ENCODE peak calls at places on chromosomes 6 and 20, in eight cellular contexts. M, S, W, Q, X, V, P and N are unnamed samples.

GRCh38 chr6:281469-282103 is 10.7 kb upstream of the DUSP22 start:
- DNase-seq in X (no peak), P (no peak), M (no peak), W (no peak), V (no peak), Q (no peak), S (no peak), N (no peak)

GRCh38 chr20:57433658-57434389 is 42.6 kb downstream of the RBM38 start:
- DNase-seq in M (no peak), S (peak; percentile 87), V (no peak), Q (no peak), W (no peak), P (no peak), X (no peak), N (no peak)

GRCh38 chr20:36093025-36093803 is 61.3 kb upstream of the EPB41L1 start:
- DNase-seq in X (no peak), P (no peak), S (no peak), M (peak; percentile 82), W (peak; percentile 82), Q (peak; percentile 23), V (peak; percentile 46), N (peak; percentile 30)

GRCh38 chr20:43993552-43993951 is 78.9 kb downstream of the TOX2 start:
- DNase-seq in V (no peak), P (no peak), M (no peak), S (no peak), W (no peak), Q (no peak), X (no peak), N (no peak)

GRCh38 chr6:11766056-11766455 is 12.5 kb downstream of the ADTRP start:
- DNase-seq in P (peak; percentile 56), W (no peak), Q (no peak), M (peak; percentile 22), S (no peak), V (peak; percentile 54), X (no peak), N (no peak)

GRCh38 chr6:152600022-152600421 is 37.1 kb downstream of the SYNE1 start:
- DNase-seq in W (no peak), X (no peak), M (no peak), Q (no peak), V (no peak), P (no peak), S (no peak), N (no peak)

GRCh38 chr20:44601801-44602204 is 19.4 kb downstream of the PKIG start:
- DNase-seq in M (no peak), Q (no peak), S (no peak), X (peak; percentile 61), W (peak; percentile 89), P (no peak), V (peak; percentile 85), N (no peak)

GRCh38 chr6:99384507-99384906 is 9.5 kb downstream of the COQ3 start:
- DNase-seq in X (peak; percentile 20), P (no peak), Q (no peak), V (no peak), W (no peak), S (no peak), M (no peak), N (no peak)

GRCh38 chr6:126650931-126651330 is 311.0 kb downstream of the CENPW start:
- DNase-seq in S (no peak), W (no peak), Q (no peak), M (no peak), X (no peak), V (no peak), P (no peak), N (no peak)

GRCh38 chr6:125302840-125303511 is 1.2 kb upstream of the HDDC2 start:
- DNase-seq in P (no peak), S (no peak), V (no peak), X (no peak), Q (no peak), M (no peak), W (no peak), N (no peak)

GRCh38 chr20:62470003-62470402 is 5.8 kb downstream of the GATA5 start:
- DNase-seq in Q (no peak), M (no peak), W (no peak), V (no peak), P (no peak), S (no peak), X (no peak), N (no peak)

GRCh38 chr6:33143113-33143760 is 49.0 kb downstream of the COL11A2 start:
- DNase-seq in S (no peak), Q (no peak), M (no peak), W (no peak), P (no peak), X (no peak), V (no peak), N (no peak)
- TF ChIP-seq CTCF in S (no peak), Q (no peak), M (no peak), W (no peak), P (no peak), X (no peak), V (peak; percentile 11), N (no peak)

GRCh38 chr20:41889871-41890224 is 271.7 kb upstream of the CHD6 start:
- DNase-seq in P (peak; percentile 32), W (no peak), X (no peak), M (no peak), V (no peak), S (no peak), Q (no peak), N (no peak)

GRCh38 chr20:41892031-41892430 is 273.9 kb upstream of the CHD6 start:
- DNase-seq in Q (no peak), W (no peak), M (no peak), V (no peak), X (no peak), S (no peak), P (no peak), N (no peak)

GRCh38 chr20:41887500-41887899 is 269.3 kb upstream of the CHD6 start:
- DNase-seq in S (no peak), Q (no peak), V (no peak), W (no peak), P (no peak), X (no peak), M (no peak), N (no peak)

GRCh38 chr20:41888434-41888833 is 270.3 kb upstream of the CHD6 start:
- DNase-seq in P (no peak), V (no peak), M (no peak), W (no peak), S (no peak), X (no peak), Q (no peak), N (no peak)

GRCh38 chr20:41889125-41889870 is 271.1 kb upstream of the CHD6 start:
- DNase-seq in Q (no peak), X (no peak), P (no peak), M (peak; percentile 20), W (no peak), S (no peak), V (no peak), N (no peak)
- TF ChIP-seq CTCF in Q (no peak), X (no peak), P (no peak), M (peak; percentile 11), W (peak; percentile 28), S (no peak), V (no peak), N (no peak)

GRCh38 chr6:144999127-144999526 is 714.0 kb downstream of the UTRN start:
- DNase-seq in V (peak; percentile 17), M (no peak), P (peak; percentile 23), X (no peak), W (no peak), Q (no peak), S (no peak), N (no peak)
- TF ChIP-seq CTCF in V (peak; percentile 18), M (no peak), P (no peak), X (peak; percentile 24), W (no peak), Q (no peak), S (no peak), N (no peak)

DNA sequence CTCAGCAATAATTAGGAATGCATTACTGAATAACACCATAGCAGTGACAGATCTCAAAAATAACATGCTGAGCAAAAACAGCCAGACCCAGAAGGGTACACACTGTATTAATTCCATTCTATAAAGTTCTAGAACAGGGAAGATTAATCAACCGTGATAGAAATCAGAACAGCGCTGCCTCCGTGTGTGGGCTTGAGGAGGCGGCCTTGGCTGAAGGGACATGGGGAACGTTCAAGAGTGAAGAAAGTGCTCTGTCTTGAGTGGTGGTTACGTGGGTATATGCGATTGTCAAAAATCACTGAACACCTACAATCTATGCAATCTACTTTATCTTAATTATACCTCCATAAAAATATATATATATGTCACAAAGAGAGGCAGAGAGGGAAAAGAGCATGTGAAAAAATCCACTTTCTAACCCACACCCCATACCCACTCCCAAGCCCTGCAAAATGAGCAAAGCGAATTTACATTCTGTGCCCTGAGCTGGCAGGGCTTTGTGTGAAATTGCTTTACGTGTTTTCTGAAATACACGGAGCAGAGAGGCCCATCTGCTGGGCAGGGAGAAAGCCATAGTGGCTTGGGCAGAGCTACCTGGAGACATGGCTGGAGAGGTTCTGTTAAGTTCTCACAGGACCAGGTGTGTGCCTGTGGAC is 74.4 kb downstream of the NFATC2 start:
- DNase-seq in Q (no peak), V (no peak), S (no peak), X (no peak), P (no peak), W (no peak), M (no peak), N (no peak)
- TF ChIP-seq CTCF in Q (no peak), V (no peak), S (no peak), X (no peak), P (no peak), W (no peak), M (no peak), N (no peak)

GRCh38 chr6:1611322-1611571 is 1.5 kb downstream of the FOXC1 start:
- DNase-seq in X (no peak), P (no peak), V (peak; percentile 43), Q (no peak), W (peak; percentile 30), M (peak; percentile 40), S (no peak), N (no peak)
- TF ChIP-seq CTCF in X (peak; percentile 29), P (peak; percentile 47), V (peak; percentile 7), Q (no peak), W (no peak), M (peak; percentile 43), S (no peak), N (no peak)